ENCODE peak calls at places on chromosomes 12 and 14, in ten cellular contexts. N, Q, I, V, D, W, H, Z, F and T are unnamed samples.

GRCh38 chr12:51428256-51428655 is 3.6 kb downstream of the SLC4A8 start:
- DNase-seq in N (no peak), Q (no peak), I (no peak), V (no peak), D (no peak), W (no peak), H (no peak), Z (no peak), F (no peak), T (no peak)

GRCh38 chr14:88005050-88005481 is at the start of gene GPR65:
- DNase-seq in N (no peak), Q (no peak), I (no peak), V (no peak), D (no peak), W (no peak), H (peak), Z (no peak), F (peak), T (no peak)

GRCh38 chr12:87120440-87120839 is 864.2 kb upstream of the MGAT4C start:
- DNase-seq in N (no peak), Q (no peak), I (no peak), V (no peak), D (no peak), W (peak), H (no peak), Z (no peak), F (no peak), T (no peak)

GRCh38 chr14:35121026-35121886 is 534 bp downstream of the PPP2R3C start:
- DNase-seq in N (no peak), Q (no peak), I (no peak), V (no peak), D (peak), W (no peak), H (peak), Z (no peak), F (peak), T (no peak)

GRCh38 chr12:1919284-1919683 is 832 bp upstream of the CACNA2D4 start:
- DNase-seq in N (no peak), Q (no peak), I (no peak), V (no peak), D (no peak), W (no peak), H (no peak), Z (no peak), F (no peak), T (no peak)

GRCh38 chr12:53578783-53579182 is 47.4 kb downstream of the ATF7 start:
- DNase-seq in N (no peak), Q (no peak), I (no peak), V (no peak), D (no peak), W (no peak), H (no peak), Z (no peak), F (no peak), T (no peak)

GRCh38 chr14:34911209-34912150 is 36.3 kb upstream of the BAZ1A start:
- DNase-seq in N (no peak), Q (no peak), I (no peak), V (no peak), D (no peak), W (peak), H (peak), Z (no peak), F (peak), T (no peak)

GRCh38 chr12:53973093-53974042 is at the start of gene HOXC11:
- DNase-seq in N (no peak), Q (no peak), I (no peak), V (no peak), D (no peak), W (peak), H (peak), Z (no peak), F (no peak), T (no peak)

GRCh38 chr14:76687611-76688372 is 73.5 kb upstream of the VASH1 start:
- DNase-seq in N (no peak), Q (no peak), I (no peak), V (no peak), D (no peak), W (no peak), H (no peak), Z (no peak), F (peak), T (peak)

GRCh38 chr12:76085159-76085868 is 829 bp upstream of the NAP1L1 start:
- DNase-seq in N (peak), Q (no peak), I (no peak), V (no peak), D (no peak), W (no peak), H (no peak), Z (no peak), F (peak), T (no peak)

GRCh38 chr14:105173901-105174894 is 5.6 kb upstream of the JAG2 start:
- DNase-seq in N (peak), Q (no peak), I (no peak), V (no peak), D (no peak), W (no peak), H (no peak), Z (no peak), F (no peak), T (no peak)

GRCh38 chr14:52829527-52829926 is 38.1 kb upstream of the GNPNAT1 start:
- DNase-seq in N (no peak), Q (no peak), I (no peak), V (no peak), D (no peak), W (no peak), H (no peak), Z (no peak), F (no peak), T (no peak)

GRCh38 chr12:53645191-53645590 is 19.0 kb upstream of the ATF7 start:
- DNase-seq in N (no peak), Q (no peak), I (no peak), V (no peak), D (no peak), W (no peak), H (peak), Z (no peak), F (peak), T (no peak)

GRCh38 chr14:57725399-57726077 is 140.4 kb downstream of the SLC35F4 start:
- DNase-seq in N (no peak), Q (no peak), I (no peak), V (no peak), D (no peak), W (peak), H (peak), Z (no peak), F (peak), T (no peak)

GRCh38 chr14:59238242-59238641 is 49.8 kb downstream of the DAAM1 start:
- DNase-seq in N (no peak), Q (no peak), I (no peak), V (no peak), D (no peak), W (no peak), H (no peak), Z (no peak), F (no peak), T (no peak)
- TF ChIP-seq CTCF in N (no peak), Q (no peak), I (no peak), V (no peak), D (no peak), W (no peak), H (no peak), Z (no peak), F (no peak), T (no peak)

DNA sequence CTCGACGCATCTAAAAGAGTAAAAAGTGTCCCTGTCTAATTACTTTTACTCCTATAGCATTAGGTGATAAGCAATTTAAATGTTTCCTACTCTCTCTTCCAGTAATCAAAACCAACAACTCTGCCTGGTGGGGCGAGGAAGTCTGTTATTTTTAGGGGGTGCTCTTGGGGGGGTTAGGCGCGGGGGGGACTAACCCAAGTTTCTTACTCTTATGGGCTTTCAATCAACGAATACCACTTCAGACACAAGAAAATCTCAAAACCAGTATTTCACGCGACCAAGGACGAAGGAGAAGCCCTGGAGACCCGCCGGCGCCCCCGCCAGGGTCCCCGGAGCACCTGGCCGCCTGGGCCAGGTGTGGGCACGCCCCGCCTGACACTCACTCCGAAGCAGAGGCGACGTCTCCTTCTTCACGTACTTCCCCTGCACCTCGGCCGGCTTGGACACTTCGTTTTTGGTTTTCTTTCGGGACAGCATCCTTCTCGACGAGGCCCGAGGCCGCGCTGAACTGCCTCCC is 557 bp downstream of the SAV1 start:
- DNase-seq in N (peak), Q (no peak), I (no peak), V (no peak), D (no peak), W (peak), H (no peak), Z (no peak), F (no peak), T (no peak)
- TF ChIP-seq CTCF in N (no peak), Q (no peak), I (no peak), V (no peak), D (no peak), W (no peak), H (no peak), Z (no peak), F (no peak), T (no peak)

DNA sequence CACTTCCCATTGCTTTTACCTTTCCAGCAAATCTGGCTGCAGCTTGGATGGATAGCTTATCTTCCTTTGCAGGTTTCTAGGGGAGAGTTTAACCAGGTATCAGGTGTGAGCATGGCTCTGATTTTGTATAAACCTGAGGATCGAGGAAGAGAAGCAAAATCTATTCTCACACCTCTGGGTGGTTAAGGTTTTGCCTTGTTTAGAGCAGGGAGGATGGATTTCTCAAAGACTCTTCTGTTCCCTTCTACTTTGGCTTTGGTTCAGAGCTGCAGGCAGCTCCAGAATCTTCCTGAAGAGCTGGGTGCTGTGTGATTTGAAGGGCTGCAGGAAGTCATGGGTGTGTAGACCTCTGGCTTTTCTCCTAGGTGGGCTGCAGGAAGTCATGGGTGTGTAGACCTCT is 1.7 kb downstream of the JDP2 start:
- DNase-seq in N (no peak), Q (no peak), I (no peak), V (no peak), D (no peak), W (no peak), H (no peak), Z (no peak), F (no peak), T (no peak)
- TF ChIP-seq CTCF in N (no peak), Q (no peak), I (no peak), V (no peak), D (no peak), W (no peak), H (no peak), Z (no peak), F (no peak), T (no peak)

DNA sequence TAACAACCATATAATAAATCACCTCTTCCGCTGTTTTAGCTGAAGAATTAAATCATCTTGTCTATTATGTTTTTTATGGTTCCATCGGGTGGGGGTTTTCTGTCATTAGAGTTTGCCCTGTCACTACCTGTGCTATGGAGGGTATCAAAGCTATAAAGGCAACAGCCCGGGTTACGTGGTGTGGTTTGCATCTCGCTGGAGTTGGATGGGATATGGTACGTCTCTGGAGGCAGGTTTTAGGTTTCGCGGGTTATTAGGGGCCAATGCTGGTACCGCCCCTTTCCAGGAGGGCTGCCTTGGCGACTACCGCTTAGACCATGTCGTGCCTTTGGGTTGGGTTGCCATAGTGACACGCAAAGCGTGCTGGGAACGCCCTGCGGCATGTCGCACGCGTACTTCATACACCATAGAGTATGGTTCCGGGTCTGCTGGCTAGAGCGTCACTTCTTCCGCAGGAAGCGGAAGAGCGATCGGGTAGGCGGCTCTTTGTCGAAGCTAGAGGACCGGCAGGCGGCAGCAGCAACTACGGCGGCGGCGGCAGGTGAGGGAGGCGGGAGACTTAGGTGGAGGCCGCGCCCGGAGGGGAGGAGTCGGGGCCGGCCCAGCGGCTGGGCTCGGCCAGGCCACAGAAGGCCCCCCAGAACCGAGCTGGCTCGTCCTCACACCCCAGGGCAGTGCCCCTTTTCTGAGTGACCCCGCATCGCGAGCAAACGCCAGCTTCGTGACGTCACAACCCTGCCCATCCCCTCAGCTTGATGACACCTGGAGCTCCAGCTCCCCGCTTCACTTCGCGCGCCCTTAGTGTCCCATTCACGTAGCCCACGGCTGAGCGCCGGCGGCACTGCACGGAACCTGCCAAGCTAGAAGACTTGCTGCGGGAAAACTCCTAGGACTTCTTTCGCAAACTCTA is at the start of gene ZC3H10:
- DNase-seq in N (peak), Q (peak), I (peak), V (peak), D (peak), W (peak), H (peak), Z (peak), F (peak), T (peak)
- TF ChIP-seq CTCF in N (peak), Q (peak), I (peak), V (no peak), D (peak), W (peak), H (peak), Z (peak), F (peak), T (peak)

DNA sequence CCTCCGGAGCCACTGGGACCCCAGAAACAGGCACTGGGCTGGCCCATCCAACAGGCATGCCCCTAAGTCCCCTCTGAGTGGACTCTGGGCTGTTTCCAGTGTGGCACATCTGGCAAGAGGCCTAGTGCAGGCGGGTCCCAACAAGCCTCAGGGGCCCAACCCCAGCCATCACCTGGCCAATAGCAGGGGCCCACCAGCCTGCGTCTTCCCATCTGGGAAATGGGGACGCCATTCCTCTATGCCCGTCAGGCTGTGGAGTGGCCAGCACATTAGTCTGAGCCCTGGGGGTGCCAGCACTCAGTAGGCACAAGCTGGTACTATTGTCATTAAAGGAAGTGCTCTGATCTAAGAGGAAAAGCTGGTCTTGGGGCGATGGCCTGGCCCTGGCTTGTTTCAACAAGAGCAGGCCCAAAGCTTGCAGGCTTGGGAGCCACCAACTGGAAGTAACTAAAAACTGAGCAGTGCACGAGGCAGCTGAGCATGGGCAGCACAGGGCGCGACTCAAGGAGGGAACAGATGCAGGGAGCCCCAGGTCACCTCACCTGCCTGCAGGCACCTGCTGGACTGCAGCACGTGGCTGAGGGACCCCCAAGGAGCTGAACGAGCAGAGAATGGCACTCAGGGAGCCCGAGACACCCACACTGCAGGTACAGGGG is 8.4 kb downstream of the DEGS2 start:
- DNase-seq in N (no peak), Q (no peak), I (no peak), V (no peak), D (no peak), W (no peak), H (no peak), Z (no peak), F (no peak), T (no peak)
- TF ChIP-seq CTCF in N (no peak), Q (no peak), I (no peak), V (no peak), D (no peak), W (no peak), H (no peak), Z (no peak), F (no peak), T (no peak)

DNA sequence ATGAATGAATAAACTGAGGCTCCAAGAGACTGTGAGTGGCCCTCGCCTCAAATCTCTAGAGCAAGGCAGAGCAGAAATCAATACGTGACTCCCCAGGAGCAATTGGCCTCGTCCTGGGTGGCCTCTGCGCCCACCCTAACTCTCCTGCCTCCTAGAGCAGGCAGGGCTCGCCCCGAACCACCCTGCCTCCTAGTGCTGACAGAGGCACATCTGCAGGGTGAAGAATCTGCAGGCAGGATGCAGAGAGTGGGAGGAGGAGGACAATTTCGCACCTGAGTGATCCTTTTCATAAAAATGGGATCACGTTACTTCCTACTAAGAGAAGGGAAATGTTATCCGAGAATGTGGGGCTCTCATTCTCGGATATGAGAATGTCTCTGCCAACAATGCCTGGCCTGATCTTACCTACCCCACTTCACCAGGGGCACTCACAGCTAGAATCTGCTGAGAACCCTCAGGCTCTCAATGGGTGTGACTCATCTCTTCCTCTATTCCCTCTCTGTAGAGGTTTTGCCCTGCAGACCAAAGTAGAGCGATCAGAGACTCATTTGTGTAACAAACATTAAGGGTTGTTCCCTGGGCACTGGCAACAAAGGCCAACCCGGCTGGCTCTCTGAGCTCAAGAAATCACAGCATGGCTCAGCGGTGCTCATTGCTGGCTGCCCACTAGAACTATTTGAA is 61.7 kb upstream of the BCL2L14 start:
- DNase-seq in N (peak), Q (no peak), I (no peak), V (no peak), D (no peak), W (peak), H (peak), Z (no peak), F (peak), T (no peak)
- TF ChIP-seq CTCF in N (peak), Q (no peak), I (no peak), V (no peak), D (no peak), W (no peak), H (peak), Z (no peak), F (no peak), T (no peak)

GRCh38 chr12:111216387-111217159 is 152.3 kb downstream of the PHETA1 start:
- DNase-seq in N (no peak), Q (no peak), I (no peak), V (no peak), D (no peak), W (no peak), H (no peak), Z (no peak), F (no peak), T (no peak)
- TF ChIP-seq CTCF in N (no peak), Q (no peak), I (no peak), V (no peak), D (no peak), W (no peak), H (no peak), Z (no peak), F (no peak), T (no peak)